ENCODE peak calls at places on chromosome 17, in ten cellular contexts. V, F, J, T, N, S, Z, L, P and Y are unnamed samples.

GRCh38 chr17:65191805-65192740 is 54.9 kb downstream of the RGS9 start:
- DNase-seq in F (no peak), L (no peak), P (no peak), T (no peak), N (peak), S (no peak), V (peak), J (no peak), Z (no peak), Y (no peak)

GRCh38 chr17:38456031-38456815 is 28.0 kb downstream of the ARHGAP23 start:
- DNase-seq in S (no peak), N (no peak), P (no peak), F (no peak), V (no peak), T (no peak), J (no peak), Z (no peak), L (no peak), Y (no peak)

GRCh38 chr17:76398523-76399174 is 14.2 kb downstream of the SPHK1 start:
- DNase-seq in F (no peak), T (no peak), N (no peak), V (peak), L (no peak), S (no peak), P (no peak), Z (no peak), J (no peak), Y (no peak)

GRCh38 chr17:51015145-51015558 is 105.5 kb downstream of the SPAG9 start:
- DNase-seq in S (no peak), F (no peak), P (no peak), Z (no peak), T (no peak), N (peak), V (no peak), J (no peak), L (no peak), Y (no peak)

GRCh38 chr17:31488264-31488981 is 96.9 kb downstream of the RAB11FIP4 start:
- DNase-seq in V (no peak), J (no peak), T (peak), F (no peak), Z (no peak), L (peak), N (no peak), S (no peak), P (peak), Y (peak)

GRCh38 chr17:42969006-42969581 is 4.8 kb upstream of the AARSD1 start:
- DNase-seq in N (no peak), V (no peak), S (no peak), P (no peak), T (no peak), L (no peak), Z (no peak), F (no peak), J (no peak), Y (no peak)

GRCh38 chr17:4897785-4898184 is 1.6 kb upstream of the C17orf107 start:
- DNase-seq in F (no peak), L (no peak), V (no peak), N (no peak), P (no peak), T (no peak), S (no peak), J (no peak), Z (no peak), Y (no peak)

GRCh38 chr17:45296003-45296832 is 20.6 kb downstream of the MAP3K14 start:
- DNase-seq in V (peak), T (no peak), N (peak), L (no peak), P (no peak), Z (no peak), S (no peak), F (no peak), J (no peak), Y (no peak)

GRCh38 chr17:31115168-31115567 is 20.4 kb downstream of the NF1 start:
- DNase-seq in J (no peak), V (peak), S (no peak), L (no peak), N (peak), T (no peak), P (no peak), F (no peak), Z (no peak), Y (no peak)